ENCODE peak calls at places on chromosomes 1 and 21, in five cellular contexts. A is stimulated activated CD8-positive, alpha-beta memory T cell treated with anti-CD3 and anti-CD28 coated beads, Interleukin-15, amount 100 ng/mL, for 4 hours; T is HFFc6; J is mesenchymal stem cell; P is glomerular endothelial cell. W is an unnamed sample.

GRCh38 chr1:180693564-180694244 is 61.9 kb downstream of the XPR1 start:
- DNase-seq in A (no peak), T (no peak), J (no peak), P (no peak), W (no peak)

GRCh38 chr1:17120962-17121837 is 1.9 kb upstream of the PADI2 start:
- DNase-seq in A (no peak), T (no peak), J (peak; percentile 25), P (no peak), W (peak; percentile 43)

GRCh38 chr1:159825564-159825963 is 1.1 kb upstream of the SLAMF8 start:
- DNase-seq in A (no peak), T (no peak), J (no peak), P (no peak), W (no peak)

GRCh38 chr1:102032534-102032933 is 35.8 kb upstream of the OLFM3 start:
- DNase-seq in A (no peak), T (no peak), J (no peak), P (no peak), W (no peak)

GRCh38 chr1:32903991-32904776 is 3.0 kb upstream of the TMEM54 start:
- DNase-seq in A (no peak), T (no peak), J (no peak), P (no peak), W (no peak)

GRCh38 chr1:194045416-194045815 is 859.0 kb upstream of the B3GALT2 start:
- DNase-seq in A (no peak), T (peak; percentile 67), J (peak; percentile 51), P (no peak), W (no peak)

GRCh38 chr21:44497641-44498243 is 42.3 kb downstream of the KRTAP10-1 start:
- DNase-seq in A (no peak), T (no peak), J (no peak), P (no peak), W (peak; percentile 18)

GRCh38 chr1:61202854-61203603 is 120.7 kb downstream of the NFIA start:
- DNase-seq in A (no peak), T (no peak), J (no peak), P (no peak), W (peak; percentile 85)

GRCh38 chr1:44609412-44609767 is 64.9 kb downstream of the TMEM53 start:
- DNase-seq in A (no peak), T (peak; percentile 46), J (no peak), P (no peak), W (peak; percentile 49)

GRCh38 chr1:96028071-96028470 is 693.5 kb upstream of the PTBP2 start:
- DNase-seq in A (no peak), T (no peak), J (no peak), P (no peak), W (no peak)